ENCODE peak calls at places on chromosomes 2 and 18, in nine cellular contexts. One of them, this sample, is unnamed.

GRCh38 chr2:19674051-19675002 is 227.5 kb downstream of the TTC32 start:
- DNase-seq in left lung: no peak
- DNase-seq in fibroblast of the aortic adventitia: no peak
- DNase-seq in IMR-90: no peak
- DNase-seq in adrenal gland: no peak
- DNase-seq in OCI-LY7: no peak
- DNase-seq in astrocyte of the spinal cord: no peak
- DNase-seq in breast epithelium: no peak
- DNase-seq in AG10803: peak
- DNase-seq in this sample: peak

GRCh38 chr2:207635468-207636200 is 10.4 kb upstream of the METTL21A start:
- DNase-seq in left lung: no peak
- DNase-seq in fibroblast of the aortic adventitia: no peak
- DNase-seq in IMR-90: peak
- DNase-seq in adrenal gland: no peak
- DNase-seq in OCI-LY7: no peak
- DNase-seq in astrocyte of the spinal cord: no peak
- DNase-seq in breast epithelium: no peak
- DNase-seq in AG10803: no peak
- DNase-seq in this sample: peak

GRCh38 chr2:58930541-58930940 is 689.4 kb upstream of the FANCL start:
- DNase-seq in left lung: no peak
- DNase-seq in fibroblast of the aortic adventitia: no peak
- DNase-seq in IMR-90: peak
- DNase-seq in adrenal gland: no peak
- DNase-seq in OCI-LY7: no peak
- DNase-seq in astrocyte of the spinal cord: peak
- DNase-seq in breast epithelium: no peak
- DNase-seq in AG10803: no peak
- DNase-seq in this sample: no peak

GRCh38 chr2:209472871-209473270 is 49.0 kb downstream of the MAP2 start:
- DNase-seq in left lung: no peak
- DNase-seq in fibroblast of the aortic adventitia: peak
- DNase-seq in IMR-90: peak
- DNase-seq in adrenal gland: no peak
- DNase-seq in OCI-LY7: no peak
- DNase-seq in astrocyte of the spinal cord: no peak
- DNase-seq in breast epithelium: no peak
- DNase-seq in AG10803: peak
- DNase-seq in this sample: peak

GRCh38 chr2:151826737-151827157 is 1.5 kb downstream of the ARL5A start:
- DNase-seq in left lung: no peak
- DNase-seq in fibroblast of the aortic adventitia: peak
- DNase-seq in IMR-90: peak
- DNase-seq in adrenal gland: no peak
- DNase-seq in OCI-LY7: peak
- DNase-seq in astrocyte of the spinal cord: peak
- DNase-seq in breast epithelium: no peak
- DNase-seq in AG10803: peak
- DNase-seq in this sample: peak

GRCh38 chr18:2908166-2908945 is 61.5 kb downstream of the EMILIN2 start:
- DNase-seq in left lung: no peak
- DNase-seq in fibroblast of the aortic adventitia: no peak
- DNase-seq in IMR-90: no peak
- DNase-seq in adrenal gland: no peak
- DNase-seq in OCI-LY7: no peak
- DNase-seq in astrocyte of the spinal cord: no peak
- DNase-seq in breast epithelium: no peak
- DNase-seq in AG10803: no peak
- DNase-seq in this sample: no peak

GRCh38 chr2:172968061-172968469 is 107.6 kb upstream of the MAP3K20 start:
- DNase-seq in left lung: no peak
- DNase-seq in fibroblast of the aortic adventitia: peak
- DNase-seq in IMR-90: peak
- DNase-seq in adrenal gland: peak
- DNase-seq in OCI-LY7: no peak
- DNase-seq in astrocyte of the spinal cord: peak
- DNase-seq in breast epithelium: peak
- DNase-seq in AG10803: peak
- DNase-seq in this sample: peak

GRCh38 chr2:8125741-8126691 is 555.8 kb upstream of the ID2 start:
- DNase-seq in left lung: no peak
- DNase-seq in fibroblast of the aortic adventitia: peak
- DNase-seq in IMR-90: peak
- DNase-seq in adrenal gland: peak
- DNase-seq in OCI-LY7: no peak
- DNase-seq in astrocyte of the spinal cord: no peak
- DNase-seq in breast epithelium: no peak
- DNase-seq in AG10803: no peak
- DNase-seq in this sample: peak

GRCh38 chr2:58146707-58147106 is 94.4 kb downstream of the FANCL start:
- DNase-seq in left lung: no peak
- DNase-seq in fibroblast of the aortic adventitia: peak
- DNase-seq in IMR-90: peak
- DNase-seq in adrenal gland: no peak
- DNase-seq in OCI-LY7: no peak
- DNase-seq in astrocyte of the spinal cord: peak
- DNase-seq in breast epithelium: no peak
- DNase-seq in AG10803: no peak
- DNase-seq in this sample: peak

GRCh38 chr2:1632006-1632348 is 112.3 kb downstream of the PXDN start:
- DNase-seq in left lung: peak
- DNase-seq in fibroblast of the aortic adventitia: no peak
- DNase-seq in IMR-90: peak
- DNase-seq in adrenal gland: no peak
- DNase-seq in OCI-LY7: no peak
- DNase-seq in astrocyte of the spinal cord: peak
- DNase-seq in breast epithelium: no peak
- DNase-seq in AG10803: no peak
- DNase-seq in this sample: no peak

GRCh38 chr18:40346146-40346545 is 1608.9 kb upstream of the PIK3C3 start:
- DNase-seq in left lung: no peak
- DNase-seq in fibroblast of the aortic adventitia: no peak
- DNase-seq in IMR-90: peak
- DNase-seq in adrenal gland: no peak
- DNase-seq in OCI-LY7: no peak
- DNase-seq in astrocyte of the spinal cord: no peak
- DNase-seq in breast epithelium: no peak
- DNase-seq in AG10803: peak
- DNase-seq in this sample: peak

GRCh38 chr2:98027535-98027934 is 31.8 kb upstream of the TMEM131 start:
- DNase-seq in left lung: no peak
- DNase-seq in fibroblast of the aortic adventitia: no peak
- DNase-seq in IMR-90: no peak
- DNase-seq in adrenal gland: no peak
- DNase-seq in OCI-LY7: peak
- DNase-seq in astrocyte of the spinal cord: no peak
- DNase-seq in breast epithelium: no peak
- DNase-seq in AG10803: no peak
- DNase-seq in this sample: no peak

GRCh38 chr18:5449858-5450509 is 93.8 kb downstream of the EPB41L3 start:
- DNase-seq in left lung: no peak
- DNase-seq in fibroblast of the aortic adventitia: no peak
- DNase-seq in IMR-90: no peak
- DNase-seq in adrenal gland: no peak
- DNase-seq in OCI-LY7: no peak
- DNase-seq in astrocyte of the spinal cord: no peak
- DNase-seq in breast epithelium: no peak
- DNase-seq in AG10803: no peak
- DNase-seq in this sample: no peak

GRCh38 chr2:157172866-157173578 is 84.5 kb upstream of the GALNT5 start:
- DNase-seq in left lung: no peak
- DNase-seq in fibroblast of the aortic adventitia: peak
- DNase-seq in IMR-90: peak
- DNase-seq in adrenal gland: no peak
- DNase-seq in OCI-LY7: no peak
- DNase-seq in astrocyte of the spinal cord: peak
- DNase-seq in breast epithelium: no peak
- DNase-seq in AG10803: peak
- DNase-seq in this sample: peak

GRCh38 chr2:40666438-40666837 is 214.5 kb upstream of the SLC8A1 start:
- DNase-seq in left lung: no peak
- DNase-seq in fibroblast of the aortic adventitia: no peak
- DNase-seq in IMR-90: no peak
- DNase-seq in adrenal gland: no peak
- DNase-seq in OCI-LY7: no peak
- DNase-seq in astrocyte of the spinal cord: no peak
- DNase-seq in breast epithelium: no peak
- DNase-seq in AG10803: peak
- DNase-seq in this sample: peak

GRCh38 chr2:239184968-239185903 is 215.6 kb downstream of the HDAC4 start:
- DNase-seq in left lung: peak
- DNase-seq in fibroblast of the aortic adventitia: no peak
- DNase-seq in IMR-90: no peak
- DNase-seq in adrenal gland: no peak
- DNase-seq in OCI-LY7: no peak
- DNase-seq in astrocyte of the spinal cord: no peak
- DNase-seq in breast epithelium: no peak
- DNase-seq in AG10803: no peak
- DNase-seq in this sample: no peak

GRCh38 chr18:26470011-26470637 is 78.2 kb downstream of the KCTD1 start:
- DNase-seq in left lung: no peak
- DNase-seq in fibroblast of the aortic adventitia: no peak
- DNase-seq in IMR-90: peak
- DNase-seq in adrenal gland: no peak
- DNase-seq in OCI-LY7: peak
- DNase-seq in astrocyte of the spinal cord: peak
- DNase-seq in breast epithelium: no peak
- DNase-seq in AG10803: peak
- DNase-seq in this sample: peak

GRCh38 chr2:241180495-241180894 is 8.0 kb upstream of the ANO7 start:
- DNase-seq in left lung: no peak
- DNase-seq in fibroblast of the aortic adventitia: no peak
- DNase-seq in IMR-90: no peak
- DNase-seq in adrenal gland: no peak
- DNase-seq in OCI-LY7: no peak
- DNase-seq in astrocyte of the spinal cord: no peak
- DNase-seq in breast epithelium: no peak
- DNase-seq in AG10803: no peak
- DNase-seq in this sample: no peak
- TF ChIP-seq CTCF in left lung: no peak
- TF ChIP-seq CTCF in fibroblast of the aortic adventitia: no peak
- TF ChIP-seq CTCF in IMR-90: no peak
- TF ChIP-seq CTCF in adrenal gland: no peak
- TF ChIP-seq CTCF in OCI-LY7: no peak
- TF ChIP-seq CTCF in astrocyte of the spinal cord: no peak
- TF ChIP-seq CTCF in breast epithelium: no peak
- TF ChIP-seq CTCF in AG10803: no peak
- TF ChIP-seq CTCF in this sample: no peak

GRCh38 chr2:159797468-159798375 is at the start of gene CD302:
- DNase-seq in left lung: peak
- DNase-seq in fibroblast of the aortic adventitia: peak
- DNase-seq in IMR-90: peak
- DNase-seq in adrenal gland: peak
- DNase-seq in OCI-LY7: no peak
- DNase-seq in astrocyte of the spinal cord: peak
- DNase-seq in breast epithelium: peak
- DNase-seq in AG10803: peak
- DNase-seq in this sample: peak
- H3K4me3 ChIP-seq in left lung: peak
- H3K4me3 ChIP-seq in fibroblast of the aortic adventitia: peak
- H3K4me3 ChIP-seq in IMR-90: peak
- H3K4me3 ChIP-seq in adrenal gland: peak
- H3K4me3 ChIP-seq in OCI-LY7: no peak
- H3K4me3 ChIP-seq in astrocyte of the spinal cord: peak
- H3K4me3 ChIP-seq in breast epithelium: peak
- H3K4me3 ChIP-seq in AG10803: peak
- H3K4me3 ChIP-seq in this sample: peak

GRCh38 chr18:77395941-77396340 is 146.3 kb downstream of the GALR1 start:
- DNase-seq in left lung: no peak
- DNase-seq in fibroblast of the aortic adventitia: no peak
- DNase-seq in IMR-90: no peak
- DNase-seq in adrenal gland: no peak
- DNase-seq in OCI-LY7: no peak
- DNase-seq in astrocyte of the spinal cord: no peak
- DNase-seq in breast epithelium: no peak
- DNase-seq in AG10803: no peak
- DNase-seq in this sample: no peak

GRCh38 chr18:77401173-77401572 is 151.5 kb downstream of the GALR1 start:
- DNase-seq in left lung: no peak
- DNase-seq in fibroblast of the aortic adventitia: no peak
- DNase-seq in IMR-90: no peak
- DNase-seq in adrenal gland: no peak
- DNase-seq in OCI-LY7: no peak
- DNase-seq in astrocyte of the spinal cord: no peak
- DNase-seq in breast epithelium: no peak
- DNase-seq in AG10803: no peak
- DNase-seq in this sample: no peak

GRCh38 chr18:77397056-77397455 is 147.4 kb downstream of the GALR1 start:
- DNase-seq in left lung: no peak
- DNase-seq in fibroblast of the aortic adventitia: no peak
- DNase-seq in IMR-90: no peak
- DNase-seq in adrenal gland: no peak
- DNase-seq in OCI-LY7: no peak
- DNase-seq in astrocyte of the spinal cord: no peak
- DNase-seq in breast epithelium: no peak
- DNase-seq in AG10803: no peak
- DNase-seq in this sample: no peak

GRCh38 chr18:77400561-77400960 is 150.9 kb downstream of the GALR1 start:
- DNase-seq in left lung: no peak
- DNase-seq in fibroblast of the aortic adventitia: no peak
- DNase-seq in IMR-90: no peak
- DNase-seq in adrenal gland: no peak
- DNase-seq in OCI-LY7: no peak
- DNase-seq in astrocyte of the spinal cord: no peak
- DNase-seq in breast epithelium: no peak
- DNase-seq in AG10803: no peak
- DNase-seq in this sample: no peak

GRCh38 chr18:77397617-77398016 is 148.0 kb downstream of the GALR1 start:
- DNase-seq in left lung: no peak
- DNase-seq in fibroblast of the aortic adventitia: no peak
- DNase-seq in IMR-90: no peak
- DNase-seq in adrenal gland: no peak
- DNase-seq in OCI-LY7: no peak
- DNase-seq in astrocyte of the spinal cord: no peak
- DNase-seq in breast epithelium: no peak
- DNase-seq in AG10803: no peak
- DNase-seq in this sample: no peak
- TF ChIP-seq CTCF in left lung: no peak
- TF ChIP-seq CTCF in fibroblast of the aortic adventitia: no peak
- TF ChIP-seq CTCF in IMR-90: no peak
- TF ChIP-seq CTCF in adrenal gland: no peak
- TF ChIP-seq CTCF in OCI-LY7: no peak
- TF ChIP-seq CTCF in astrocyte of the spinal cord: no peak
- TF ChIP-seq CTCF in breast epithelium: no peak
- TF ChIP-seq CTCF in AG10803: no peak
- TF ChIP-seq CTCF in this sample: no peak

GRCh38 chr2:232592687-232593407 is 40.6 kb upstream of the EFHD1 start:
- DNase-seq in left lung: no peak
- DNase-seq in fibroblast of the aortic adventitia: peak
- DNase-seq in IMR-90: peak
- DNase-seq in adrenal gland: peak
- DNase-seq in OCI-LY7: no peak
- DNase-seq in astrocyte of the spinal cord: peak
- DNase-seq in breast epithelium: no peak
- DNase-seq in AG10803: peak
- DNase-seq in this sample: peak
- H3K4me3 ChIP-seq in left lung: no peak
- H3K4me3 ChIP-seq in fibroblast of the aortic adventitia: no peak
- H3K4me3 ChIP-seq in IMR-90: no peak
- H3K4me3 ChIP-seq in adrenal gland: no peak
- H3K4me3 ChIP-seq in OCI-LY7: no peak
- H3K4me3 ChIP-seq in astrocyte of the spinal cord: no peak
- H3K4me3 ChIP-seq in breast epithelium: no peak
- H3K4me3 ChIP-seq in AG10803: no peak
- H3K4me3 ChIP-seq in this sample: no peak